ENCODE peak calls at places on chromosomes 7 and 10, in eight cellular contexts. C, R, M, H, X, B, O and U are unnamed samples. For H3K9me3, the result is how much of the 10 kb centered on the place peaks cover.

GRCh38 chr10:123013456-123014419 is 4.9 kb downstream of the ACADSB start:
- DNase-seq in X (no peak), B (no peak), C (no peak), R (no peak), M (no peak), O (peak), H (no peak), U (no peak)

GRCh38 chr10:93417264-93417663 is 64.9 kb downstream of the MYOF start:
- DNase-seq in O (no peak), M (no peak), X (no peak), B (no peak), R (no peak), H (peak), C (no peak), U (no peak)

GRCh38 chr10:24858244-24858907 is 94.0 kb downstream of the PRTFDC1 start:
- DNase-seq in O (no peak), R (peak), C (no peak), M (no peak), B (no peak), H (peak), X (no peak), U (no peak)

GRCh38 chr10:126702181-126702580 is 31.7 kb upstream of the C10orf90 start:
- DNase-seq in H (no peak), M (no peak), C (no peak), B (no peak), R (no peak), O (no peak), X (no peak), U (no peak)

GRCh38 chr10:130109796-130110235 is 814 bp downstream of the C10orf143 start:
- DNase-seq in H (peak), B (peak), C (peak), O (peak), X (peak), R (peak), M (peak), U (no peak)

GRCh38 chr10:589961-590680 is 99.3 kb downstream of the DIP2C start:
- DNase-seq in C (no peak), O (no peak), M (no peak), X (no peak), B (no peak), H (no peak), R (no peak), U (no peak)

GRCh38 chr10:31758495-31758894 is 170.1 kb downstream of the ARHGAP12 start:
- DNase-seq in B (no peak), H (no peak), C (peak), R (no peak), X (no peak), O (no peak), M (no peak), U (no peak)

GRCh38 chr7:44375236-44375699 is 49.9 kb upstream of the CAMK2B start:
- DNase-seq in H (no peak), C (no peak), M (peak), X (no peak), B (peak), O (no peak), R (peak), U (peak)

GRCh38 chr7:8295638-8296361 is 33.8 kb upstream of the ICA1 start:
- DNase-seq in X (peak), O (no peak), C (peak), B (peak), M (peak), H (peak), R (peak), U (no peak)

GRCh38 chr7:64736575-64736974 is 57.7 kb upstream of the ZNF138 start:
- DNase-seq in H (no peak), X (no peak), B (no peak), O (no peak), M (no peak), C (no peak), R (no peak), U (peak)

GRCh38 chr7:64729089-64729848 is 63.3 kb downstream of the ZNF107 start:
- DNase-seq in M (no peak), O (no peak), H (no peak), X (no peak), R (no peak), C (no peak), B (no peak), U (no peak)

DNA sequence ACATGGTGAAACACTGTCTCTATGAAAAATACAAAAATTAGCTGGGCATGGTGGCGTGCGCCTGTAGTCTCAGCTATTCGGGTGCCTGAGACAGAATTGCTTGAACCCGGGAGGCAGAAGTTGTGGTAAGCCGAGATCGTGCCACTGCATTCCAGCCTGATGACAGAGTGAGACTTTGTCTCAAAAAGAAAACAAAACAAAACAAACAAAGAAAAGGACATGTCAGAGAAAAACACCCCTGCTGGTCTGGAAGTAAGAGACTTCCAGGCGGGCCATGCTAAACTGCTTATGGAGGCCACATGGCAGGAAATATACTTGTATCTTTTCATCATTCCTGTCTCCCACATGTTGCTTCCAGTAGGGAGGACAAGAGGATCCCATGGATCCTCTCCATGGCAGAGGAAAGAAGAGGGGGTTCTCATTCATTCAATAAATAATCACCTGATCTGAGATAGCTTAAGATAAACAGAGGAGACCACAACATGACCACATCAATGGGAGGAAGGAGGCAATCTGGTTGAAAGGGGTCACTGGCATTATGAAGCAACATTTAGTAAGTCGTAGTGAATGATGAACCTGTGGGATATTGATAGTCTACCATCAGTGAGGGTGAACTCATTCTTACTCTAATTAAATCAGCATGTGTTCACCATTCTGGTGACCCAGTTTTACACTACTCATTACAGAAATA is 60.5 kb upstream of the ZNF138 start:
- DNase-seq in R (peak), B (no peak), O (no peak), H (no peak), C (no peak), X (no peak), M (no peak), U (no peak)
- H3K9me3 ChIP-seq in R (under half), B (half or more), O (under half), H (under half), C (under half), X (under half), M (under half), U (under half)

GRCh38 chr10:15814565-15814964 is 45.7 kb downstream of the MINDY3 start:
- DNase-seq in X (no peak), H (no peak), B (no peak), C (no peak), M (no peak), O (no peak), R (no peak), U (no peak)

GRCh38 chr10:15817407-15818046 is 42.8 kb downstream of the MINDY3 start:
- DNase-seq in C (no peak), B (no peak), M (no peak), H (no peak), X (no peak), R (no peak), O (no peak), U (no peak)

GRCh38 chr10:15815242-15815885 is 44.9 kb downstream of the MINDY3 start:
- DNase-seq in M (no peak), C (no peak), H (no peak), X (no peak), B (no peak), R (no peak), O (no peak), U (no peak)

GRCh38 chr10:15809450-15809849 is 50.9 kb downstream of the MINDY3 start:
- DNase-seq in M (no peak), C (no peak), X (no peak), O (no peak), H (no peak), B (no peak), R (no peak), U (no peak)

DNA sequence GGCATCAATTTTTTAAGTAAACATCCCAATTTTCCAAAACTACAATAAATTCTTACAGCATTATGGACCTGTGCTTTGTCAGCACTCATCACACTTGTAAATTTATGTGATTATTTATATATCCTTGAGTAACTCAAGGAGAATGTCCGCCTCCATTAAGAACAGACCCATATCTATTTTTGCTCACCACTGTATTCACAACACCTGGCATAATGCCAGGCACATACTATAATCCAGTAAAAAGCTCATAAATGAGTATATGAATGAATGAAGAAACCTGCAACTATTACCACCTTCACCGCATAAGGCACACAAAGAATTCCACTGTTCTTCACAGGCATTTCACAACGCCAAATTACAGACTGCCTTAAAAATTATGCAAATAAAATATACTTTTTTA is 46.9 kb downstream of the MINDY3 start:
- DNase-seq in O (no peak), R (peak), C (no peak), B (no peak), H (no peak), X (no peak), M (no peak), U (no peak)
- TF ChIP-seq CTCF in O (no peak), R (no peak), C (no peak), B (no peak), H (no peak), X (no peak), M (no peak), U (no peak)

DNA sequence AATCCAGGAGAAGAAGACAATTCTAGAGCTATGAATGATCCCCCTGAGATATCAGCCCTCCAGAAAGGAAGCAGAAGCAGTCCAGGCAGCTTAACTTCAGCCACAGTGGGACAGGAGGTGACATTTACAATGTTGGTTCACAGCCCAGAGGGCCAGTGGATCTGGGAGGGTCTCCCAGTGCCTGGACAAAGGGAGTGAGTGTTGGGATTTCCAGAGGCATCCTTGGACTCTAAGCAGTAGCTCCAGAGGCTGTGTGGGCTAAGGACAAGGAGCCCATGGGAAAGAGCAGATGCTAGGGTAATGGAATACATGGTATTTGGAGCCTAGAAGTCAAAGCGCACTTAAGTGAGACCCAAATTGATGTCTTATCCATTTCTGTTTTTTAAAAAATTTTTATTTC is 97.4 kb upstream of the NUPR2 start:
- DNase-seq in M (no peak), B (no peak), X (no peak), H (no peak), C (no peak), R (no peak), O (no peak), U (no peak)
- H3K9me3 ChIP-seq in M (under half), B (half or more), X (under half), H (under half), C (under half), R (under half), O (under half), U (under half)

GRCh38 chr7:132280335-132280734 is 295.9 kb downstream of the PLXNA4 start:
- DNase-seq in M (no peak), B (no peak), R (no peak), O (no peak), X (no peak), H (no peak), C (no peak), U (no peak)
- TF ChIP-seq CTCF in M (no peak), B (no peak), R (no peak), O (no peak), X (no peak), H (no peak), C (no peak), U (no peak)

GRCh38 chr10:42421812-42422211 is 216.6 kb downstream of the ZNF33B start:
- DNase-seq in H (no peak), R (no peak), O (no peak), X (no peak), C (no peak), B (no peak), M (no peak), U (no peak)

GRCh38 chr10:42422911-42423310 is 215.5 kb downstream of the ZNF33B start:
- DNase-seq in M (no peak), X (no peak), R (no peak), B (no peak), O (no peak), H (peak), C (no peak), U (no peak)

GRCh38 chr10:42419789-42420188 is 218.6 kb downstream of the ZNF33B start:
- DNase-seq in R (no peak), O (no peak), C (no peak), H (no peak), B (no peak), M (no peak), X (no peak), U (no peak)
- H3K9me3 ChIP-seq in R (under half), O (under half), C (under half), H (under half), B (half or more), M (under half), X (under half), U (under half)

GRCh38 chr7:1934017-1934416 is 263.9 kb downstream of the ELFN1 start:
- DNase-seq in X (no peak), M (no peak), C (no peak), H (no peak), O (no peak), B (no peak), R (no peak), U (no peak)
- TF ChIP-seq CTCF in X (no peak), M (no peak), C (no peak), H (no peak), O (no peak), B (peak), R (no peak), U (no peak)

GRCh38 chr7:158309844-158310763 is 277.5 kb downstream of the PTPRN2 start:
- DNase-seq in C (no peak), R (no peak), X (no peak), B (peak), O (no peak), M (no peak), H (no peak), U (no peak)
- H3K9me3 ChIP-seq in C (under half), R (under half), X (half or more), B (under half), O (under half), M (under half), H (under half), U (under half)